ENCODE peak calls at places on chromosomes 7 and 10, in seven cellular contexts. K, G, W, H, D, I and T are unnamed samples.
A peak's percentile ranks its signal among the peaks of the same experiment; 100 is the strongest.

GRCh38 chr10:28633750-28634149 is 43.6 kb upstream of the BAMBI start:
- DNase-seq in H (no peak), D (no peak), I (no peak), K (no peak), W (peak; percentile 25), G (no peak), T (no peak)

GRCh38 chr10:133185421-133185820 is 25.4 kb downstream of the KNDC1 start:
- DNase-seq in K (no peak), W (no peak), G (no peak), D (no peak), H (no peak), I (peak; percentile 1), T (no peak)

GRCh38 chr10:131453772-131454634 is 142.5 kb upstream of the TCERG1L start:
- DNase-seq in I (peak; percentile 70), G (peak; percentile 60), K (no peak), W (peak; percentile 50), H (peak; percentile 76), D (peak; percentile 89), T (no peak)

GRCh38 chr10:84344560-84344959 is 16.2 kb downstream of the CCSER2 start:
- DNase-seq in K (no peak), G (no peak), W (no peak), H (no peak), I (no peak), D (no peak), T (no peak)

GRCh38 chr7:6175642-6176041 is 96.8 kb downstream of the CYTH3 start:
- DNase-seq in H (no peak), K (no peak), D (no peak), G (peak; percentile 77), I (no peak), W (no peak), T (no peak)

GRCh38 chr7:157997080-157997440 is 590.6 kb downstream of the PTPRN2 start:
- DNase-seq in I (no peak), W (no peak), K (no peak), G (no peak), H (no peak), D (no peak), T (no peak)

GRCh38 chr10:103969436-103969835 is 2.5 kb downstream of the SLK start:
- DNase-seq in K (no peak), W (no peak), I (no peak), H (no peak), G (peak; percentile 24), D (no peak), T (no peak)

GRCh38 chr10:87559392-87559791 is 54.7 kb downstream of the MINPP1 start:
- DNase-seq in W (no peak), K (no peak), I (no peak), G (no peak), D (no peak), H (no peak), T (no peak)

GRCh38 chr10:102016416-102016815 is 39.6 kb downstream of the ARMH3 start:
- DNase-seq in D (no peak), H (no peak), G (peak; percentile 37), W (no peak), I (no peak), K (no peak), T (no peak)

GRCh38 chr10:63209703-63210102 is 76.6 kb downstream of the NRBF2 start:
- DNase-seq in W (no peak), K (no peak), I (no peak), G (peak; percentile 46), H (no peak), D (no peak), T (no peak)

GRCh38 chr10:49280001-49280408 is 19.0 kb upstream of the C10orf71 start:
- DNase-seq in H (no peak), I (no peak), K (no peak), G (peak; percentile 90), W (no peak), D (no peak), T (no peak)

GRCh38 chr10:121942749-121943148 is 14.9 kb upstream of the ATE1 start:
- DNase-seq in G (peak; percentile 85), I (no peak), K (no peak), H (no peak), D (no peak), W (no peak), T (no peak)

GRCh38 chr10:29753283-29753682 is 118.5 kb upstream of the SVIL start:
- DNase-seq in W (no peak), H (peak; percentile 78), I (no peak), D (no peak), K (no peak), G (no peak), T (no peak)

GRCh38 chr7:24573554-24574338 is 494 bp downstream of the PALS2 start:
- DNase-seq in K (no peak), D (peak; percentile 69), H (peak; percentile 67), G (peak; percentile 85), W (peak; percentile 59), I (peak; percentile 59), T (peak; percentile 58)

GRCh38 chr10:132458595-132459251 is 61.7 kb downstream of the PWWP2B start:
- DNase-seq in D (peak; percentile 72), W (peak; percentile 58), I (peak; percentile 50), K (no peak), G (peak; percentile 55), H (peak; percentile 67), T (peak; percentile 59)

GRCh38 chr10:34760606-34761005 is 54.5 kb downstream of the PARD3 start:
- DNase-seq in K (no peak), D (no peak), G (peak; percentile 31), W (no peak), I (no peak), H (no peak), T (no peak)

GRCh38 chr10:47276576-47277351 is 23.2 kb upstream of the GDF10 start:
- DNase-seq in G (no peak), K (no peak), W (no peak), D (no peak), I (no peak), H (no peak), T (no peak)

DNA sequence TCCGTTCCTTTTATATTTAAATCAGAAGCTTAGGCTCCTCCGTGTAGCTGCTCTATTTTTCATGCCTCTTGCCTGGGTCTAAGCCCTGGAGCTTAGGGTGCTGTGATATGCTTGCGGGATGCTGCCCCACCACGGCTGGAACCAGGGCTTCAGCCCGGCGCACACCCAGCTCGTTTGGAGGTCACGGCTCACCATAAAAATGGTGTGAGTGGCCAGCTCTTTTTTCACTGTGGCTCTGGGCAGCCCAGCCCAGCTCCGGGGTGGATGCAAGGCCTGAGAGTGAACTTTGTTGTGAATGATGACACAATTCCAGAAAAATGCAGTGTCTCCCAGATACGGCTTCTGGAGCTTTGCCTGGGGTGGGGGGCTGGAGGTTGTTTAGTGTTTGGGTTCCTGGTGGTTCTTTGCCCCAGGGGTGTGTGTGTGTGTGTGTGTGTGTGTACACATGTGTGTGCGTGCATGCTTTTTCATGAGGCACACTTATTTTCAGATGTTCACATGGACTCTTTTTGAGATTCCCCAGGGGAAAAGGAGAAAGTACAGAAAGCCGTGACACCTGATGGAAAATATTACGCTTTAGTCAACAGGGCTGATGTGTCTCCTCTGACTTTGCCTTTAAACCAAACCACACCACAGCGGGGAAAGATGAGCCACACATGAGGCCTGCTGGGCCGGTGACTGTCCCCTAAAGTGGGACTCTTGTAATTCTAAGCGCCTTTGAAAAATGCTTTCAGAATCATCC is 46.2 kb downstream of the GRK5 start:
- DNase-seq in W (peak; percentile 80), H (peak; percentile 34), D (no peak), I (peak; percentile 81), G (peak; percentile 97), K (no peak), T (no peak)
- H3K4me1 ChIP-seq in W (no peaks in the 10 kb centered on the region), H (peaks cover 15% of the 10 kb centered on the region), D (peaks cover 2% of the 10 kb centered on the region), I (peaks cover 43% of the 10 kb centered on the region), G (peaks cover 56% of the 10 kb centered on the region), K (peaks cover 84% of the 10 kb centered on the region), T (no peaks in the 10 kb centered on the region)

GRCh38 chr7:12571691-12572090 is 1.2 kb downstream of the SCIN start:
- DNase-seq in K (no peak), D (no peak), W (no peak), I (no peak), G (no peak), H (no peak), T (no peak)
- H3K27ac ChIP-seq in K (no peak overlapping the region), D (no peak overlapping the region), W (no peak overlapping the region), I (no peak overlapping the region), G (no peak overlapping the region), H (no peak overlapping the region), T (no peak overlapping the region)

DNA sequence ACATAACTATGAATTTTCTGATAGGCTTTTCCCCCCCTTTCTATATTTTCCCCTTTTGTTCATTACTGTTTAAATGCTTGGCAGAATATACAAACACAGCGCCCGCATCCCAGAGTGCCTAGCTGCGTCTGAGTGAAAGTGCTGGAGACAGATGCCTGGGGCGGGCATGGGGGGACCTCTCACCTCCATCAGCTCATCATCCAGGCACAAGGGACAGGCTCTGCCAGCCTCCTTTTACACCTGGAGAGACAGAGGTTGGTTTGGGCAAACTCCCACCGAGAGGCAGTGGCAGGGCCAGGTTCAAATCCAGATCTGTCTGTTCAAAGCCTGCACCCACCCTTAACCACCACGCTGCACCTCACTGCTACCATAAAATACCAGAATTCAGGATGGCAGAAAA is 104.5 kb downstream of the FAM53B start:
- DNase-seq in G (no peak), W (no peak), H (no peak), I (peak; percentile 1), D (no peak), K (no peak), T (no peak)
- H3K4me1 ChIP-seq in G (peaks cover 13% of the 10 kb centered on the region), W (no peaks in the 10 kb centered on the region), H (peaks cover 6% of the 10 kb centered on the region), I (peaks cover 33% of the 10 kb centered on the region), D (no peaks in the 10 kb centered on the region), K (peaks cover 62% of the 10 kb centered on the region), T (peaks cover 72% of the 10 kb centered on the region)

GRCh38 chr7:73705551-73705920 is 13.9 kb downstream of the STX1A start:
- DNase-seq in G (no peak), D (no peak), W (no peak), K (no peak), I (no peak), H (no peak), T (no peak)

GRCh38 chr7:73704640-73705550 is 14.6 kb downstream of the STX1A start:
- DNase-seq in G (no peak), I (no peak), W (no peak), D (no peak), K (no peak), H (no peak), T (no peak)

GRCh38 chr7:73703985-73704639 is 15.4 kb downstream of the STX1A start:
- DNase-seq in K (no peak), D (peak; percentile 96), I (peak; percentile 57), H (peak; percentile 57), W (no peak), G (peak; percentile 52), T (no peak)

GRCh38 chr7:73707045-73707631 is 12.3 kb downstream of the STX1A start:
- DNase-seq in W (no peak), G (no peak), I (no peak), D (no peak), H (peak; percentile 84), K (no peak), T (no peak)

GRCh38 chr7:73706122-73707044 is 13.1 kb downstream of the STX1A start:
- DNase-seq in G (peak; percentile 49), D (no peak), H (no peak), W (no peak), K (no peak), I (no peak), T (no peak)
- H3K27ac ChIP-seq in G (no peak overlapping the region), D (no peak overlapping the region), H (peak overlapping the region; percentile 67), W (no peak overlapping the region), K (no peak overlapping the region), I (no peak overlapping the region), T (no peak overlapping the region)